ENCODE peak calls at places on chromosomes 1 and 21, in five cellular contexts. O, Y, K, A and I are unnamed samples.

GRCh38 chr1:170146861-170147260 is 1.1 kb downstream of the NTMT2 start:
- DNase-seq in O (no peak), Y (no peak), K (no peak), A (no peak), I (no peak)

GRCh38 chr1:40389871-40390560 is 16.5 kb downstream of the SMAP2 start:
- DNase-seq in O (peak), Y (peak), K (no peak), A (no peak), I (no peak)

GRCh38 chr1:112011231-112011630 is 21.8 kb upstream of the KCND3 start:
- DNase-seq in O (peak), Y (peak), K (no peak), A (no peak), I (no peak)

GRCh38 chr1:109304221-109304915 is 2.4 kb downstream of the MYBPHL start:
- DNase-seq in O (peak), Y (no peak), K (peak), A (no peak), I (no peak)

GRCh38 chr1:201190624-201191051 is at the start of gene IGFN1:
- DNase-seq in O (no peak), Y (no peak), K (no peak), A (no peak), I (no peak)

GRCh38 chr1:89527256-89527655 is 2.6 kb downstream of the LRRC8B start:
- DNase-seq in O (no peak), Y (no peak), K (no peak), A (no peak), I (no peak)

GRCh38 chr1:47913225-47913823 is 83.9 kb downstream of the TRABD2B start:
- DNase-seq in O (no peak), Y (no peak), K (no peak), A (no peak), I (no peak)

GRCh38 chr1:55781944-55782482 is 566.8 kb upstream of the USP24 start:
- DNase-seq in O (no peak), Y (peak), K (no peak), A (no peak), I (no peak)

GRCh38 chr1:44630116-44630515 is 44.2 kb downstream of the TMEM53 start:
- DNase-seq in O (no peak), Y (no peak), K (no peak), A (no peak), I (no peak)

GRCh38 chr21:16942703-16943102 is 570.1 kb upstream of the CXADR start:
- DNase-seq in O (no peak), Y (peak), K (no peak), A (no peak), I (peak)

DNA sequence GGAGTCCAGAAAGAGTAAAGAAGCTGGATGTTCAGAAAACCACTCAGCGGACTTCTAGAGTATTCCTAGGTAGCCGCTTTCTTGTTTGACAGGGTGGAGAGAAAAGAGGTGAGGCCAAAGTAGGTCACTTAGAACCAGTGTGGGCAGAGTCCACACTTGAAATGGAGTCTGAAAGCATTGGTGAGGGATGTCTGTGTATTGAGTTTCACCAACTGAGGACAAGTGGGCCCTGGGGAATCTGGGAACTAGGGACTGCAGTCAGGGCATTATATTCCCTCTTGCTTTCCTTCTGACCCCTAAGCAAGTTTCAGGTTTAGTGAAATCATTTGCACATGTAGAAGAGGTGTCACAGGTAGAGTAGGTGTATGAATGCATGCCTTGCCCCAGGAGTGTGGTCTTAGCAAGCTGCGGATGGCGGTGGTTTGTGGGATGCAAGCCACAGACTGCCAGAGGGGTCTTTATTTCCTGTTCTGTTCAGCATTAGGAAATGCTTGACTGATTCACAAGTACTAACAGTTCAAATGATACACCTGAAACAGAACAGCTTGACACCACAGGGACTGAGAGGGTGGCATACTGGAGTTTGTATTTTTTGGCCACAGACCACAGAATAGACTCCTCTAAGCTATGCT is 1.1 kb upstream of the GNG12 start:
- DNase-seq in O (no peak), Y (no peak), K (no peak), A (no peak), I (no peak)
- TF ChIP-seq CTCF in O (no peak), Y (no peak), K (no peak), A (no peak), I (no peak)

DNA sequence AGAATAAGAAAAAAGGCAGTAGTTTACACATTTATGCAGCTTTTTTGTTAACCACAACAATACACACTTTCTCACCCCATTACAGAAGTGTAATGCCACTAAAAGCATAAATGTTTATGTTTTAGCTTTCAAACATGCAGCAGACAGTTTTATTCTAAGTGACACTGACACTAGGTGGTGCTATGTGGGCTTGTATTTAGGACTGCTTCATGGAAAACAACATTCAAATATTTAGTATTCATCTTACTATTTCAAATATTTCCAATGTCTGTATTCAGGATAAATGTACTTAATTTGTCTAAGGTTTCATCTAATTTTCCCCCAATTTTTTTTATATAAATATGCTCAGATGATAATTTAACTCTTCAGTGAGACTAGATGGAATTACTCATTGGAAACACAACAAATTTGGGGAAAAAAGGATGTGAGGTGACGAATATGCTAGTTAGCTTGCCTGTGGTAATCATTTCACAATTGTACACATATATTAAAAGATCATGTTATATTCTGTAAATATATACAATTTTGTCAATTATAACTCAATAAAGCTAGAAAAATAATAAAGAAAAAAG is 71.4 kb downstream of the USP1 start:
- DNase-seq in O (no peak), Y (peak), K (no peak), A (peak), I (no peak)
- TF ChIP-seq CTCF in O (peak), Y (peak), K (peak), A (peak), I (peak)

GRCh38 chr1:77280962-77281361 is 857 bp upstream of the AK5 start:
- DNase-seq in O (no peak), Y (no peak), K (no peak), A (no peak), I (no peak)
- TF ChIP-seq CTCF in O (no peak), Y (no peak), K (no peak), A (no peak), I (no peak)

DNA sequence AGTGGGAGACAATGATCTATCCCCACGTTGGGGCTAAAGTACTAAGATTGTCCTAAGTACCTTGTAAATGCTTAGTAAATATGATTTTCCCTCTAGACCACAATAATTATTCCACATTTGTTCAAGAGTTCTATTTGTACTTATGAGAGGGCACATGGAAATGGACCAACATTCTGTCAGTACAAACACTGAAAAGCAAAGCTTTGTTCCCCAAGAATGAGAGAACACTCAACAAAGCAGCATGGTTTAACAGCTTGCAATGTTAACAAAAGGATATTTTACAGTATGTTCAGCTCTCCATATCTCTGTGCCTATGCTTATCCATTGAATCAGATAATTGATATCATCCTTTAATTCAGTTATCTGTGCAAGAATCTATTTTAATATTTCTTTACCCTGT is 35.4 kb downstream of the RBM11 start:
- DNase-seq in O (no peak), Y (no peak), K (no peak), A (no peak), I (no peak)
- TF ChIP-seq CTCF in O (no peak), Y (no peak), K (no peak), A (no peak), I (no peak)

DNA sequence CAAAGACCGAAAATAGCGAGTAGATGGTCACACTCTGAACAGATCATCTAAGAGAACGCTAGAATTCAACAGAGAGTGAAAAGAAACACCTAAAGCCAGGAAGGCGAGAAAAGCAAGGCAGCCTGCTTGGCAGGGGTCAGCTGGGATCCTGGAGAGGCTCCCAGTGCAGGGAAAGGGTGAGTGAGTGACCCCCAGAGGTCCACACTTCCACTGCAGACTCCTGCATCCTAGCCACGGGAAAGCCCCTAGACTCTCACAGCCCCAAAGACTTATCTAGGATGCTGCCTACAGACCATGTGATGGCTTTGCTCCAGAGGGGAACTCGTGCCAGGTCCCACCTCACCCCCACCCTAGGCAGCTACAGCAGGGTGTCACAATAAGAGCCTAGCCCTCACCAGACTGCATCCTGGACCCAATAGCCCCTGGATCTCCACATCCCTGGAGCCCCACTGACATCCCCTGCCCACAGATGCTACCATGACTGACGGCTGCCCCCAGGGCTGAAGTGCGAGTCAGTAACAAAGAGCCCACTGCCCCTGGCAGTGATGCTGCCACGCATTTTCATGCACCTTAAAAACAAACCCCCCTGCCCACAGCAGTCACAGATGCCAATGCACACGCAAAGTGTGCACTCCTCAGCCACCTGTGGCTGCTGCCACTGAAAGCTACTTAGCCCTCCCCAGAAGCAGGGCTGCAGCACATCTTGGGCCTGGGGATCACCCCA is 62.2 kb downstream of the PSMG1 start:
- DNase-seq in O (no peak), Y (no peak), K (no peak), A (no peak), I (peak)
- TF ChIP-seq CTCF in O (no peak), Y (no peak), K (no peak), A (no peak), I (no peak)

DNA sequence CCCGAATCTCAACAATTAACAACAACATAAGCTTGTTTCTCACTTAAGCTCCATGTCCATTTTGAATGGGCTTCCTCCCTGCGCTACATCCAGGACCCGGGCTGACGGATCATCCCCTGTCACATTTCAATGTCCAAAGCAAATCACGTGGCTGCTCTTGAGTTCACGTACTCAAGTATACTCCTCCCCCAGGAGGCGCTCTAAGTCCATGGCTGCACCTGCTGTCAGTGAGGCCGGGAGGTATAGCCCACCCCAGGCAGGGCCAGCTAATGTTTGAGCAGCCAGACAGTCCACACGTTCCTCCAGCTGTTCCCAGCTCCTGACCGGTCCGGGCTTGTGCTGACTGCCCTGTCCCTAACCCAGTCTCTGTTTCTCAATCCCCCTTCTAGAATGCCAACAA is 220.8 kb downstream of the SLC35F3 start:
- DNase-seq in O (no peak), Y (no peak), K (no peak), A (peak), I (peak)
- TF ChIP-seq CTCF in O (no peak), Y (peak), K (no peak), A (peak), I (peak)

DNA sequence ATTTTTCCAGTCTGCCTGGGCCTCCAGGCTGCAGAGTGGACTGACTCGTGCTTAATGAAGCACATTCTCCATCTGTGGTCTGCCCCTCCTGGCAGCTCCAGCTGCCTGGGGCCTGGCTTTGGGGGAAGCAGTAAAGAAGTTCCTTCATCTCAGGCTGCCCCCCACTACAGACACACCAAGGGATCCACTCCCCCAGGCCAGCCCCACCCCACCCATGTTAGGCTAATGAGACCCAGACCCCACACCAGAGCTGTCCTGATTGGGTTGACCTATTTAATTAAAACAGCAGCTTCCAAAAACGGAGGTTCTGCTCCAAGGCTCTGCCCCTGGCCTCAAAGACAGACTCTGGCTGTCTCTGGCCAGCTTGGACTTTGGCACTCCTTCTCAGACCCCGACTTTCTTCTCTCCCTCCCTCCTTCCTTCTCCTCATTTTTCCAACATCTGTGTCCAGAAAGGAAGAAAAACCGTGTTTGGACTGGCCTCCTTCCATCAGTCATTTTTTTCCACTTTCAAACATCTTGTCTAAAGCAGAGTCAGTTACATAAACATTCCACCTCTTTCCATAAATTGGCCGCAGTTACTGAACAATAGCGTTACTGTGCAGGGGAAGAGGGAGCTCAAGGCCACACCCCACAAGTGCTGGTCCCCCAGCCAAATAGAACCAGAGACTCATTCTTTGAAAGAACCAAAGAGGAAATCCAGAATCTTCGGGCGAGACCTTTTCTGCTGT is 29.7 kb downstream of the SERTAD4 start:
- DNase-seq in O (no peak), Y (peak), K (peak), A (no peak), I (no peak)
- TF ChIP-seq CTCF in O (no peak), Y (no peak), K (no peak), A (no peak), I (no peak)

GRCh38 chr1:98001764-98002163 is 80.9 kb upstream of the DPYD start:
- DNase-seq in O (no peak), Y (peak), K (no peak), A (no peak), I (no peak)
- TF ChIP-seq CTCF in O (no peak), Y (peak), K (no peak), A (no peak), I (no peak)

GRCh38 chr1:91894036-91894761 is 8.2 kb upstream of the TGFBR3 start:
- DNase-seq in O (no peak), Y (peak), K (no peak), A (no peak), I (no peak)
- TF ChIP-seq CTCF in O (no peak), Y (no peak), K (no peak), A (no peak), I (no peak)

DNA sequence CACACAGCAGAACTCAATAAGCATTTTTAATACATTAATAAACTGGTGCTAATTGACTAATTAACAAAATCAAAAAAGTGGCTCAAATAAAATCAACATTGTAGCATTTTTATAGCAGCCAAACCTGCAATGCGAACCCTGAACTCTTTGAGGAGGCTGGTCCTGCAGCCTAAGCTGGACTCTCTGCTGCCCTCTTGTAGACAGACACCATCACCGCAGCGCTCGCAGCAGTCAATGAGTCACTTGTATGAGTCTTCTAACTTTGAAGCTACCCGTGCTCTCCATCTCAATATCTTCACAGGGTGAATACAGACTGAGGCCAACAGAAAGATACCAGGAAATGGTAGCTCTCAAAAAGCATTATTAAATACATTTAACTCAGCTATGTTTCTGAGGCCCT is 9.7 kb upstream of the KRTAP7-1 start:
- DNase-seq in O (no peak), Y (peak), K (no peak), A (peak), I (peak)
- TF ChIP-seq CTCF in O (no peak), Y (no peak), K (no peak), A (peak), I (peak)